ENCODE peak calls at places on chromosome 18, in four cellular contexts. One of them, this sample, is unnamed.

GRCh38 chr18:32802606-32803451 is 30.0 kb upstream of the KLHL14 start:
- DNase-seq in neural progenitor cell: peak; percentile 16
- DNase-seq in adrenal gland: no peak
- DNase-seq in colonic mucosa: no peak
- DNase-seq in this sample: no peak

GRCh38 chr18:28332071-28332470 is 155.1 kb upstream of the CDH2 start:
- DNase-seq in neural progenitor cell: no peak
- DNase-seq in adrenal gland: no peak
- DNase-seq in colonic mucosa: no peak
- DNase-seq in this sample: no peak

GRCh38 chr18:13539843-13540535 is 186.4 kb downstream of the FAM210A start:
- DNase-seq in neural progenitor cell: no peak
- DNase-seq in colonic mucosa: no peak
- DNase-seq in adrenal gland: peak; percentile 50
- DNase-seq in this sample: no peak

GRCh38 chr18:57075716-57076400 is 71.0 kb upstream of the BOD1L2 start:
- DNase-seq in colonic mucosa: no peak
- DNase-seq in adrenal gland: no peak
- DNase-seq in neural progenitor cell: peak; percentile 86
- DNase-seq in this sample: no peak

GRCh38 chr18:32930695-32931301 is 158.0 kb upstream of the KLHL14 start:
- DNase-seq in neural progenitor cell: peak; percentile 49
- DNase-seq in colonic mucosa: no peak
- DNase-seq in adrenal gland: no peak
- DNase-seq in this sample: no peak

GRCh38 chr18:13145636-13146190 is 72.8 kb upstream of the LDLRAD4 start:
- DNase-seq in adrenal gland: no peak
- DNase-seq in colonic mucosa: no peak
- DNase-seq in neural progenitor cell: no peak
- DNase-seq in this sample: no peak

GRCh38 chr18:57008001-57008686 is 138.7 kb upstream of the BOD1L2 start:
- DNase-seq in neural progenitor cell: no peak
- DNase-seq in colonic mucosa: no peak
- DNase-seq in adrenal gland: no peak
- DNase-seq in this sample: no peak

GRCh38 chr18:7954229-7954628 is 387.1 kb downstream of the PTPRM start:
- DNase-seq in colonic mucosa: no peak
- DNase-seq in adrenal gland: no peak
- DNase-seq in neural progenitor cell: no peak
- DNase-seq in this sample: no peak

GRCh38 chr18:35624140-35624539 is 42.6 kb downstream of the GALNT1 start:
- DNase-seq in adrenal gland: no peak
- DNase-seq in neural progenitor cell: no peak
- DNase-seq in colonic mucosa: no peak
- DNase-seq in this sample: no peak

GRCh38 chr18:7637269-7637668 is 70.2 kb downstream of the PTPRM start:
- DNase-seq in adrenal gland: no peak
- DNase-seq in colonic mucosa: no peak
- DNase-seq in neural progenitor cell: no peak
- DNase-seq in this sample: no peak

GRCh38 chr18:6672909-6673308 is 56.6 kb upstream of the ARHGAP28 start:
- DNase-seq in neural progenitor cell: no peak
- DNase-seq in adrenal gland: no peak
- DNase-seq in colonic mucosa: no peak
- DNase-seq in this sample: no peak

GRCh38 chr18:26405190-26405781 is 143.1 kb downstream of the KCTD1 start:
- DNase-seq in colonic mucosa: no peak
- DNase-seq in adrenal gland: peak; percentile 83
- DNase-seq in neural progenitor cell: peak; percentile 48
- DNase-seq in this sample: peak; percentile 33

GRCh38 chr18:13617826-13618515 is 108.4 kb downstream of the FAM210A start:
- DNase-seq in adrenal gland: peak; percentile 28
- DNase-seq in colonic mucosa: no peak
- DNase-seq in neural progenitor cell: no peak
- DNase-seq in this sample: no peak

GRCh38 chr18:12336251-12336650 is 28.2 kb downstream of the TUBB6 start:
- DNase-seq in adrenal gland: no peak
- DNase-seq in colonic mucosa: no peak
- DNase-seq in neural progenitor cell: peak; percentile 20
- DNase-seq in this sample: no peak

GRCh38 chr18:415627-416612 is 84.6 kb downstream of the COLEC12 start:
- DNase-seq in colonic mucosa: no peak
- DNase-seq in neural progenitor cell: no peak
- DNase-seq in adrenal gland: no peak
- DNase-seq in this sample: no peak

GRCh38 chr18:56124186-56124585 is 514.2 kb downstream of the TXNL1 start:
- DNase-seq in adrenal gland: no peak
- DNase-seq in neural progenitor cell: no peak
- DNase-seq in colonic mucosa: no peak
- DNase-seq in this sample: no peak

GRCh38 chr18:78376036-78376435 is 603.6 kb upstream of the SALL3 start:
- DNase-seq in colonic mucosa: no peak
- DNase-seq in neural progenitor cell: peak; percentile 77
- DNase-seq in adrenal gland: no peak
- DNase-seq in this sample: no peak

GRCh38 chr18:35861367-35862114 is 110.9 kb upstream of the RMP24 start:
- DNase-seq in neural progenitor cell: no peak
- DNase-seq in adrenal gland: no peak
- DNase-seq in colonic mucosa: no peak
- DNase-seq in this sample: no peak

GRCh38 chr18:46411862-46412690 is 244.9 kb downstream of the LOXHD1 start:
- DNase-seq in adrenal gland: peak; percentile 93
- DNase-seq in colonic mucosa: peak; percentile 29
- DNase-seq in neural progenitor cell: no peak
- DNase-seq in this sample: no peak

GRCh38 chr18:31399336-31400032 is 22.9 kb downstream of the DSG4 start:
- DNase-seq in adrenal gland: no peak
- DNase-seq in neural progenitor cell: no peak
- DNase-seq in colonic mucosa: peak; percentile 63
- DNase-seq in this sample: no peak

GRCh38 chr18:36112302-36112701 is 16.8 kb downstream of the SLC39A6 start:
- DNase-seq in adrenal gland: no peak
- DNase-seq in colonic mucosa: no peak
- DNase-seq in neural progenitor cell: no peak
- DNase-seq in this sample: no peak

GRCh38 chr18:7273301-7273911 is 42.5 kb downstream of the LRRC30 start:
- DNase-seq in adrenal gland: peak; percentile 86
- DNase-seq in neural progenitor cell: peak; percentile 15
- DNase-seq in colonic mucosa: peak; percentile 29
- DNase-seq in this sample: peak; percentile 12

GRCh38 chr18:79815657-79816056 is 17.9 kb downstream of the KCNG2 start:
- DNase-seq in neural progenitor cell: no peak
- DNase-seq in colonic mucosa: no peak
- DNase-seq in adrenal gland: peak; percentile 30
- DNase-seq in this sample: no peak

GRCh38 chr18:67243799-67244587 is 272.5 kb downstream of the DSEL start:
- DNase-seq in colonic mucosa: no peak
- DNase-seq in adrenal gland: no peak
- DNase-seq in neural progenitor cell: no peak
- DNase-seq in this sample: no peak

GRCh38 chr18:7532942-7533341 is 34.2 kb upstream of the PTPRM start:
- DNase-seq in adrenal gland: no peak
- DNase-seq in neural progenitor cell: no peak
- DNase-seq in colonic mucosa: no peak
- DNase-seq in this sample: no peak

GRCh38 chr18:10454800-10455550 is 540 bp downstream of the APCDD1 start:
- DNase-seq in neural progenitor cell: no peak
- DNase-seq in adrenal gland: no peak
- DNase-seq in colonic mucosa: no peak
- DNase-seq in this sample: no peak
- TF ChIP-seq CTCF in neural progenitor cell: no peak
- TF ChIP-seq CTCF in adrenal gland: no peak
- TF ChIP-seq CTCF in colonic mucosa: no peak
- TF ChIP-seq CTCF in this sample: no peak

GRCh38 chr18:24530630-24531111 is 70.2 kb downstream of the HRH4 start:
- DNase-seq in adrenal gland: peak; percentile 56
- DNase-seq in neural progenitor cell: no peak
- DNase-seq in colonic mucosa: no peak
- DNase-seq in this sample: no peak
- H3K27ac ChIP-seq in adrenal gland: no peak overlapping the region
- H3K27ac ChIP-seq in neural progenitor cell: no peak overlapping the region
- H3K27ac ChIP-seq in colonic mucosa: no peak overlapping the region
- H3K27ac ChIP-seq in this sample: peak overlapping the region; percentile 72

DNA sequence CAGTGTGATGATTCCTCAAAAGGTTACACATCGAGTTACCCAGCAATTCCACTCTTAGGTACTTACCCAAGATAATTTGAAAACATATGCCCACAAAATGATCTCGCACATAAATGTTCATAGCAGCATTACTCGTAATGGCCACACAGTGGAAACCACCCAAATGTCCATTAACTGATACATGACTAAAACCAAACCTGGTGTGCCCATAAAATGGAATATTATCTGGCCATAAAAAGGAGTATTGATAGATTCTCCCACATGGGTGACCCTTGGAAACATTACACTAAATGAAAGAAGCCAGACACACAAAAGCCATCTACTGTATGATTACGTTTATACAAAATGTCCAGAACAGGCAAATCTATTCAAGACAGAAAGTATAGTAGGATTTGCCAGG is 70.4 kb downstream of the ALPK2 start:
- DNase-seq in adrenal gland: no peak
- DNase-seq in colonic mucosa: no peak
- DNase-seq in neural progenitor cell: no peak
- DNase-seq in this sample: no peak
- TF ChIP-seq CTCF in adrenal gland: no peak
- TF ChIP-seq CTCF in colonic mucosa: no peak
- TF ChIP-seq CTCF in neural progenitor cell: no peak
- TF ChIP-seq CTCF in this sample: no peak

GRCh38 chr18:22485808-22486244 is 68.1 kb upstream of the CTAGE1 start:
- DNase-seq in adrenal gland: no peak
- DNase-seq in colonic mucosa: no peak
- DNase-seq in neural progenitor cell: no peak
- DNase-seq in this sample: no peak

GRCh38 chr18:22483407-22483806 is 65.7 kb upstream of the CTAGE1 start:
- DNase-seq in neural progenitor cell: no peak
- DNase-seq in adrenal gland: no peak
- DNase-seq in colonic mucosa: no peak
- DNase-seq in this sample: no peak

GRCh38 chr18:22489694-22490093 is 72.0 kb upstream of the CTAGE1 start:
- DNase-seq in neural progenitor cell: no peak
- DNase-seq in adrenal gland: no peak
- DNase-seq in colonic mucosa: peak; percentile 46
- DNase-seq in this sample: no peak

GRCh38 chr18:22488554-22488953 is 70.8 kb upstream of the CTAGE1 start:
- DNase-seq in adrenal gland: peak; percentile 74
- DNase-seq in colonic mucosa: no peak
- DNase-seq in neural progenitor cell: no peak
- DNase-seq in this sample: no peak

DNA sequence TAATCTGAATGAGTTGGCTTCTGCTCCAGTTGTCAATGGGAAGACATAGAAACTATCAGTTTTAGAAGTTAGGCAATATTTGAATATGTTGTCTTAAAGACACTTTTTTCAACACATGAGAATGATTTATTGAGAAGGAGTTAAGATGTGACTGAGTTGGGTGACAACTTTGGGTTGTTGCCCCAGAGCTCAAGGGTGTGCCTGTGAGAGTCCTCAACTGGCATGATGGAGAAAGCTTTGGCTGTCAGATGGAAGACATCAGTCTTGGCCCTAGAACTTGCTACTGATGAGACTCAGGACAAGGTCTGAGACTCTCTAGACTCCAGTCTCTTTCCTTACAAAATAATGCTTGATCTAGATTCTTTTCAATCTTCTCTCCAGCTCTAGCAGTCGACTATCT is 69.0 kb upstream of the CTAGE1 start:
- DNase-seq in neural progenitor cell: no peak
- DNase-seq in colonic mucosa: no peak
- DNase-seq in adrenal gland: no peak
- DNase-seq in this sample: no peak
- H3K27ac ChIP-seq in neural progenitor cell: no peak overlapping the region
- H3K27ac ChIP-seq in colonic mucosa: no peak overlapping the region
- H3K27ac ChIP-seq in adrenal gland: no peak overlapping the region
- H3K27ac ChIP-seq in this sample: no peak overlapping the region

GRCh38 chr18:62245177-62245576 is 58.1 kb downstream of the RELCH start:
- DNase-seq in adrenal gland: no peak
- DNase-seq in colonic mucosa: no peak
- DNase-seq in neural progenitor cell: no peak
- DNase-seq in this sample: no peak

GRCh38 chr18:62245699-62246098 is 58.6 kb downstream of the RELCH start:
- DNase-seq in adrenal gland: no peak
- DNase-seq in neural progenitor cell: no peak
- DNase-seq in colonic mucosa: no peak
- DNase-seq in this sample: no peak

GRCh38 chr18:62248313-62248712 is 61.3 kb downstream of the RELCH start:
- DNase-seq in colonic mucosa: no peak
- DNase-seq in neural progenitor cell: no peak
- DNase-seq in adrenal gland: no peak
- DNase-seq in this sample: no peak

GRCh38 chr18:62250475-62250874 is 63.4 kb downstream of the RELCH start:
- DNase-seq in colonic mucosa: no peak
- DNase-seq in neural progenitor cell: no peak
- DNase-seq in adrenal gland: no peak
- DNase-seq in this sample: no peak

DNA sequence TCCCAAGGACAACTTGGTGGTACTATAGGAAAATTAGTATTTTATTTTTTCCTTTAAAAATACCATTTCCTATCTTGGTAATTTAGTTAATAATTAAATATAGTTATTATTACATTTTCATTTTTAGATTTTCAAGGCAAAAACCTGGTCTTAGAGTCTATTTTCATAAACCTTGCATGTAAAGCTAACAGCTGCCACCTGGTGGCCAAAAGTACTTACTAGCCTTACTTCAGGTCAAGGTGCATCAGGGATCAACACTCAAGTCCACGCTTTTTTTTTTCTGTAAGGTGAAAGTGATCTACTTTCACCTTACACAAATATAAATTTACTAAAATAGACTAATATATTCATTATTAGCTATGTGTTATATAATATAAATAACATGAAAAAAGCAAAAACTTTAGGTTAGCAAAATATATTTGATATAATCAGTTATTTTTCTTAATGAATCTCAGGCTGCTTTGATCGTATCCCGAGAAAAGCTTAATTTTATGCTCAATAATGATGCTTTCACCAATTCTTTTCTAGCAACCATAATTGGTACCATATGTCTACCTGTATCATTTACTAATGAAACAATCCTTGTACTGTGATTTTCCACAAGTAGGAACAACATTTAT is 62.5 kb downstream of the RELCH start:
- DNase-seq in colonic mucosa: peak; percentile 84
- DNase-seq in neural progenitor cell: peak; percentile 80
- DNase-seq in adrenal gland: peak; percentile 95
- DNase-seq in this sample: peak; percentile 50
- TF ChIP-seq CTCF in colonic mucosa: peak; percentile 79
- TF ChIP-seq CTCF in neural progenitor cell: peak; percentile 78
- TF ChIP-seq CTCF in adrenal gland: peak; percentile 84
- TF ChIP-seq CTCF in this sample: peak; percentile 87